ENCODE peak calls at places on chromosomes 12 and 14, in five cellular contexts. One of them, this sample, is unnamed.

GRCh38 chr12:10392394-10392930 is 2.6 kb upstream of the KLRK1 start:
- DNase-seq in neuronal stem cell: no peak
- DNase-seq in IMR-90: peak; percentile 67
- DNase-seq in trophoblast cell: no peak
- DNase-seq in H9: no peak
- DNase-seq in this sample: peak; percentile 87

GRCh38 chr12:54650409-54650808 is 2.2 kb upstream of the DCD start:
- DNase-seq in trophoblast cell: no peak
- DNase-seq in neuronal stem cell: no peak
- DNase-seq in H9: no peak
- DNase-seq in IMR-90: no peak
- DNase-seq in this sample: no peak

GRCh38 chr14:21846227-21846885 is 172.7 kb upstream of the OR4E1 start:
- DNase-seq in IMR-90: peak; percentile 0
- DNase-seq in neuronal stem cell: peak; percentile 30
- DNase-seq in H9: peak; percentile 70
- DNase-seq in trophoblast cell: peak; percentile 11
- DNase-seq in this sample: peak; percentile 3

GRCh38 chr12:5898874-5899273 is 46.2 kb downstream of the ANO2 start:
- DNase-seq in H9: peak; percentile 63
- DNase-seq in neuronal stem cell: no peak
- DNase-seq in trophoblast cell: peak; percentile 20
- DNase-seq in IMR-90: no peak
- DNase-seq in this sample: no peak

GRCh38 chr14:70882771-70883492 is 24.3 kb upstream of the PCNX1 start:
- DNase-seq in trophoblast cell: no peak
- DNase-seq in IMR-90: peak; percentile 66
- DNase-seq in neuronal stem cell: no peak
- DNase-seq in H9: no peak
- DNase-seq in this sample: peak; percentile 88

GRCh38 chr12:40015360-40015759 is 90.5 kb downstream of the SLC2A13 start:
- DNase-seq in IMR-90: no peak
- DNase-seq in H9: no peak
- DNase-seq in neuronal stem cell: no peak
- DNase-seq in trophoblast cell: no peak
- DNase-seq in this sample: peak; percentile 37

GRCh38 chr12:18165422-18165871 is 75.5 kb upstream of the RERGL start:
- DNase-seq in trophoblast cell: no peak
- DNase-seq in H9: no peak
- DNase-seq in neuronal stem cell: no peak
- DNase-seq in IMR-90: peak; percentile 20
- DNase-seq in this sample: peak; percentile 57

GRCh38 chr12:109020136-109020535 is 732 bp downstream of the SVOP start:
- DNase-seq in IMR-90: no peak
- DNase-seq in neuronal stem cell: no peak
- DNase-seq in trophoblast cell: no peak
- DNase-seq in H9: no peak
- DNase-seq in this sample: no peak

GRCh38 chr12:115983226-115983798 is 294.2 kb downstream of the MED13L start:
- DNase-seq in H9: peak; percentile 76
- DNase-seq in neuronal stem cell: no peak
- DNase-seq in trophoblast cell: no peak
- DNase-seq in IMR-90: no peak
- DNase-seq in this sample: no peak

GRCh38 chr12:21502164-21502496 is 541 bp downstream of the GOLT1B start:
- DNase-seq in neuronal stem cell: no peak
- DNase-seq in IMR-90: peak; percentile 34
- DNase-seq in H9: no peak
- DNase-seq in trophoblast cell: no peak
- DNase-seq in this sample: peak; percentile 65

GRCh38 chr14:100104523-100105300 is 39.5 kb downstream of the EVL start:
- DNase-seq in H9: no peak
- DNase-seq in IMR-90: peak; percentile 72
- DNase-seq in trophoblast cell: no peak
- DNase-seq in neuronal stem cell: no peak
- DNase-seq in this sample: no peak

GRCh38 chr12:42936991-42937390 is 347.4 kb upstream of the PRICKLE1 start:
- DNase-seq in IMR-90: no peak
- DNase-seq in H9: no peak
- DNase-seq in neuronal stem cell: no peak
- DNase-seq in trophoblast cell: no peak
- DNase-seq in this sample: no peak

GRCh38 chr14:71591929-71592328 is 340.3 kb upstream of the RGS6 start:
- DNase-seq in IMR-90: peak; percentile 64
- DNase-seq in neuronal stem cell: no peak
- DNase-seq in H9: no peak
- DNase-seq in trophoblast cell: no peak
- DNase-seq in this sample: peak; percentile 56

GRCh38 chr12:1357171-1357570 is 237.2 kb downstream of the FBXL14 start:
- DNase-seq in IMR-90: peak; percentile 60
- DNase-seq in H9: no peak
- DNase-seq in trophoblast cell: no peak
- DNase-seq in neuronal stem cell: no peak
- DNase-seq in this sample: peak; percentile 63

GRCh38 chr14:101939771-101940170 is 24.6 kb upstream of the DYNC1H1 start:
- DNase-seq in IMR-90: no peak
- DNase-seq in trophoblast cell: peak; percentile 94
- DNase-seq in H9: no peak
- DNase-seq in neuronal stem cell: no peak
- DNase-seq in this sample: no peak

GRCh38 chr12:28232212-28232928 is 42.1 kb downstream of the CCDC91 start:
- DNase-seq in IMR-90: no peak
- DNase-seq in trophoblast cell: no peak
- DNase-seq in H9: no peak
- DNase-seq in neuronal stem cell: no peak
- DNase-seq in this sample: no peak

GRCh38 chr12:64320611-64321010 is 69.9 kb downstream of the C12orf56 start:
- DNase-seq in trophoblast cell: no peak
- DNase-seq in H9: no peak
- DNase-seq in IMR-90: no peak
- DNase-seq in neuronal stem cell: no peak
- DNase-seq in this sample: no peak

GRCh38 chr12:104956870-104957301 is 1.2 kb downstream of the SLC41A2 start:
- DNase-seq in H9: no peak
- DNase-seq in trophoblast cell: no peak
- DNase-seq in IMR-90: peak; percentile 24
- DNase-seq in neuronal stem cell: no peak
- DNase-seq in this sample: no peak

GRCh38 chr14:73760598-73761586 is 46.7 kb upstream of the PNMA1 start:
- DNase-seq in H9: no peak
- DNase-seq in IMR-90: no peak
- DNase-seq in neuronal stem cell: no peak
- DNase-seq in trophoblast cell: no peak
- DNase-seq in this sample: no peak

GRCh38 chr12:96140110-96140509 is 54.1 kb upstream of the ELK3 start:
- DNase-seq in neuronal stem cell: no peak
- DNase-seq in H9: no peak
- DNase-seq in IMR-90: peak; percentile 59
- DNase-seq in trophoblast cell: no peak
- DNase-seq in this sample: peak; percentile 64

GRCh38 chr14:59146484-59146883 is 42.0 kb upstream of the DAAM1 start:
- DNase-seq in IMR-90: no peak
- DNase-seq in trophoblast cell: no peak
- DNase-seq in H9: no peak
- DNase-seq in neuronal stem cell: no peak
- DNase-seq in this sample: no peak
- H4K8ac ChIP-seq in IMR-90: no peak overlapping the region
- H4K8ac ChIP-seq in trophoblast cell: no peak overlapping the region
- H4K8ac ChIP-seq in H9: no peak overlapping the region
- H4K8ac ChIP-seq in neuronal stem cell: no peak overlapping the region
- H4K8ac ChIP-seq in this sample: no peak overlapping the region

GRCh38 chr12:50057896-50058670 is 687 bp downstream of the ASIC1 start:
- DNase-seq in neuronal stem cell: no peak
- DNase-seq in H9: peak; percentile 29
- DNase-seq in trophoblast cell: no peak
- DNase-seq in IMR-90: no peak
- DNase-seq in this sample: no peak
- H2AK5ac ChIP-seq in neuronal stem cell: peak overlapping the region; percentile 58
- H2AK5ac ChIP-seq in H9: no peak overlapping the region
- H2AK5ac ChIP-seq in trophoblast cell: no peak overlapping the region
- H2AK5ac ChIP-seq in IMR-90: peak overlapping the region; percentile 43
- H2AK5ac ChIP-seq in this sample: no peak overlapping the region

GRCh38 chr14:52233693-52234092 is 33.8 kb upstream of the PTGDR start:
- DNase-seq in H9: no peak
- DNase-seq in neuronal stem cell: no peak
- DNase-seq in IMR-90: no peak
- DNase-seq in trophoblast cell: no peak
- DNase-seq in this sample: no peak
- H3K4ac ChIP-seq in H9: no peak overlapping the region
- H3K4ac ChIP-seq in neuronal stem cell: no peak overlapping the region
- H3K4ac ChIP-seq in IMR-90: no peak overlapping the region
- H3K4ac ChIP-seq in trophoblast cell: no peak overlapping the region
- H3K4ac ChIP-seq in this sample: no peak overlapping the region

GRCh38 chr12:123040106-123040505 is 59.6 kb downstream of the ARL6IP4 start:
- DNase-seq in neuronal stem cell: no peak
- DNase-seq in IMR-90: no peak
- DNase-seq in H9: no peak
- DNase-seq in trophoblast cell: no peak
- DNase-seq in this sample: no peak

GRCh38 chr12:123041042-123041531 is 60.6 kb downstream of the ARL6IP4 start:
- DNase-seq in IMR-90: no peak
- DNase-seq in H9: no peak
- DNase-seq in trophoblast cell: no peak
- DNase-seq in neuronal stem cell: no peak
- DNase-seq in this sample: no peak

GRCh38 chr12:123044351-123044750 is 63.9 kb downstream of the ARL6IP4 start:
- DNase-seq in IMR-90: no peak
- DNase-seq in trophoblast cell: no peak
- DNase-seq in H9: no peak
- DNase-seq in neuronal stem cell: no peak
- DNase-seq in this sample: no peak

GRCh38 chr12:123043536-123044001 is 63.1 kb downstream of the ARL6IP4 start:
- DNase-seq in trophoblast cell: peak; percentile 71
- DNase-seq in neuronal stem cell: peak; percentile 41
- DNase-seq in H9: peak; percentile 80
- DNase-seq in IMR-90: peak; percentile 99
- DNase-seq in this sample: peak; percentile 97

DNA sequence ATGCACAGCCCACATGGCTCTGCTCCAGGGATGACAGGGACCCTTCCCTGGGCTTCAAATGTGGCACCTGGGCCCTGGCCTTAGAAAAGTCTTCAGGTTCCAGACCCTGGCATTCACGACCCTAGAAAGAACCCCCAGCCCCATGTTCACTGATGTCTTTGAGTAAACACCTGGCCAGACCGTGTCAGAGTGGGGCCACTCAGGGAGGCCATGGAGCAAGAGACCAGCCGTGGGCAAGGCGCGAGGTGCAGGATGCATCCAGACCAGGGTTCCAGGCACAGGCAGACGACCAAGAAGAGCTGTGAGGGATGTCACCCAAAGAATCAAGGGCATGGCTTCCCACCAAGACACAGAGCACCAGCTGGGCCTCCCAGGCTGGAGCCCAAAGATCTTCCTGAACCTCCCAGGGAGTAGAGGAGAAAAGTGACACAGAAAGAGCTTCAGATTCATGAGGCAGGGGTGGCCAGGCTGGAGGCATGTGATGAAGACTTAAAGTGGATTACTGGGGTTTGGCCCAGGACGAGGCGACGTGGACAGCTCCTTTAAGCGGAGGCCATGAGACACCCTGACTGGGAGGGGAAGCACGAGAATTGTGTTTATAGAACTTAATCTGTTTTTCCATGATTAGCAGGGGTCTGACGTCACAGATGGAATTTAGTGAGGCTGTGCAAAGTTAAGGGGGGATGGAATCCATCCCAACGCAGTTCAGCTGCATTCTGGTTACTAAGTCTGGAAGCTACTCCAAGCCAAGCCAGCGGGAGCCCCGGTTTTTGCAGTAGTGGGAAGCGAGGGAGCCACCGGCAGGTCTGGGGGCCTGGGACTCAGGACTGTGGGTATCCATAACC is 61.6 kb downstream of the ARL6IP4 start:
- DNase-seq in neuronal stem cell: no peak
- DNase-seq in trophoblast cell: no peak
- DNase-seq in H9: no peak
- DNase-seq in IMR-90: peak; percentile 98
- DNase-seq in this sample: peak; percentile 92
- H4K8ac ChIP-seq in neuronal stem cell: no peak overlapping the region
- H4K8ac ChIP-seq in trophoblast cell: no peak overlapping the region
- H4K8ac ChIP-seq in H9: no peak overlapping the region
- H4K8ac ChIP-seq in IMR-90: peak overlapping the region; percentile 90
- H4K8ac ChIP-seq in this sample: no peak overlapping the region